ENCODE peak calls at places on chromosome 16, in ten cellular contexts. L is bronchial epithelial cell; J is BE2C; B is Panc1; V is cardiac fibroblast; F is right cardiac atrium; E is HCT116; N is epithelial cell of esophagus; I is choroid plexus epithelial cell; Q is CD8-positive, alpha-beta T cell. T is an unnamed sample.

GRCh38 chr16:48620445-48620844 is 10.5 kb upstream of the N4BP1 start:
- DNase-seq in L (no peak), J (no peak), B (no peak), V (no peak), F (no peak), E (no peak), N (no peak), I (no peak), Q (no peak), T (no peak)

GRCh38 chr16:58614212-58614611 is 15.4 kb downstream of the CNOT1 start:
- DNase-seq in L (no peak), J (no peak), B (no peak), V (peak), F (no peak), E (no peak), N (peak), I (peak), Q (no peak), T (no peak)

GRCh38 chr16:84086996-84087395 is 29.7 kb downstream of the MBTPS1 start:
- DNase-seq in L (no peak), J (no peak), B (no peak), V (no peak), F (no peak), E (no peak), N (no peak), I (no peak), Q (no peak), T (no peak)

GRCh38 chr16:68779891-68780290 is 42.8 kb downstream of the CDH1 start:
- DNase-seq in L (no peak), J (no peak), B (no peak), V (no peak), F (no peak), E (no peak), N (no peak), I (no peak), Q (no peak), T (no peak)

GRCh38 chr16:31862761-31863160 is 10.8 kb upstream of the ZNF267 start:
- DNase-seq in L (no peak), J (no peak), B (no peak), V (no peak), F (no peak), E (no peak), N (no peak), I (no peak), Q (no peak), T (no peak)

GRCh38 chr16:561957-562938 is 2.1 kb downstream of the PRR35 start:
- DNase-seq in L (no peak), J (no peak), B (no peak), V (no peak), F (no peak), E (no peak), N (no peak), I (no peak), Q (no peak), T (no peak)

GRCh38 chr16:58678269-58678668 is 6.3 kb downstream of the SLC38A7 start:
- DNase-seq in L (no peak), J (no peak), B (no peak), V (no peak), F (no peak), E (no peak), N (no peak), I (no peak), Q (no peak), T (no peak)

GRCh38 chr16:19179890-19180490 is 11.9 kb downstream of the SYT17 start:
- DNase-seq in L (peak), J (peak), B (peak), V (peak), F (peak), E (peak), N (peak), I (peak), Q (no peak), T (no peak)

GRCh38 chr16:66740533-66740932 is 10.9 kb downstream of the DYNC1LI2 start:
- DNase-seq in L (peak), J (no peak), B (no peak), V (peak), F (peak), E (no peak), N (peak), I (peak), Q (no peak), T (no peak)

GRCh38 chr16:50253511-50253903 is 12.8 kb upstream of the ADCY7 start:
- DNase-seq in L (no peak), J (no peak), B (no peak), V (no peak), F (no peak), E (no peak), N (no peak), I (no peak), Q (no peak), T (no peak)

GRCh38 chr16:84885024-84885910 is 65.5 kb downstream of the CRISPLD2 start:
- DNase-seq in L (no peak), J (no peak), B (no peak), V (peak), F (peak), E (no peak), N (peak), I (peak), Q (no peak), T (no peak)

GRCh38 chr16:72947379-72948237 is 100.3 kb downstream of the ZFHX3 start:
- DNase-seq in L (no peak), J (peak), B (no peak), V (no peak), F (peak), E (no peak), N (no peak), I (no peak), Q (no peak), T (no peak)

GRCh38 chr16:88337021-88337420 is 45.7 kb upstream of the ZNF469 start:
- DNase-seq in L (no peak), J (no peak), B (no peak), V (no peak), F (no peak), E (no peak), N (no peak), I (peak), Q (no peak), T (no peak)

GRCh38 chr16:17412221-17412620 is 58.5 kb downstream of the XYLT1 start:
- DNase-seq in L (no peak), J (no peak), B (no peak), V (peak), F (no peak), E (no peak), N (no peak), I (peak), Q (no peak), T (no peak)

GRCh38 chr16:56311208-56312027 is 113.9 kb downstream of the AMFR start:
- DNase-seq in L (no peak), J (peak), B (no peak), V (no peak), F (no peak), E (no peak), N (no peak), I (no peak), Q (no peak), T (no peak)

GRCh38 chr16:87583453-87584131 is 18.7 kb upstream of the JPH3 start:
- DNase-seq in L (no peak), J (no peak), B (no peak), V (peak), F (no peak), E (no peak), N (no peak), I (peak), Q (no peak), T (no peak)

GRCh38 chr16:51849715-51850114 is 697.2 kb downstream of the TOX3 start:
- DNase-seq in L (no peak), J (no peak), B (no peak), V (no peak), F (no peak), E (no peak), N (no peak), I (no peak), Q (no peak), T (no peak)

GRCh38 chr16:17970366-17970765 is 366.2 kb downstream of the NPIPA8 start:
- DNase-seq in L (no peak), J (no peak), B (no peak), V (no peak), F (no peak), E (no peak), N (no peak), I (no peak), Q (no peak), T (no peak)

GRCh38 chr16:86619263-86619935 is 41.0 kb downstream of the FOXL1 start:
- DNase-seq in L (no peak), J (no peak), B (peak), V (no peak), F (no peak), E (no peak), N (no peak), I (no peak), Q (no peak), T (no peak)

GRCh38 chr16:19907161-19907992 is 22.7 kb upstream of the GPRC5B start:
- DNase-seq in L (peak), J (peak), B (peak), V (peak), F (peak), E (peak), N (peak), I (peak), Q (peak), T (no peak)

GRCh38 chr16:1171001-1171400 is 18.1 kb downstream of the CACNA1H start:
- DNase-seq in L (no peak), J (no peak), B (no peak), V (no peak), F (no peak), E (no peak), N (no peak), I (no peak), Q (no peak), T (no peak)

GRCh38 chr16:11586375-11586855 is 304 bp downstream of the LITAF start:
- DNase-seq in L (no peak), J (no peak), B (no peak), V (no peak), F (no peak), E (no peak), N (no peak), I (no peak), Q (no peak), T (no peak)

GRCh38 chr16:7025616-7026190 is 306.9 kb upstream of the RBFOX1 start:
- DNase-seq in L (peak), J (peak), B (peak), V (no peak), F (peak), E (no peak), N (peak), I (peak), Q (no peak), T (no peak)

GRCh38 chr16:84260766-84261165 is 21.0 kb upstream of the KCNG4 start:
- DNase-seq in L (no peak), J (no peak), B (no peak), V (no peak), F (no peak), E (no peak), N (no peak), I (no peak), Q (no peak), T (no peak)

GRCh38 chr16:74468807-74469511 is 47.7 kb upstream of the CLEC18B start:
- DNase-seq in L (no peak), J (no peak), B (no peak), V (no peak), F (no peak), E (no peak), N (no peak), I (peak), Q (no peak), T (no peak)

GRCh38 chr16:55502801-55503366 is 6.0 kb upstream of the LPCAT2 start:
- DNase-seq in L (no peak), J (peak), B (no peak), V (peak), F (peak), E (peak), N (no peak), I (peak), Q (no peak), T (no peak)

GRCh38 chr16:8675183-8676159 is 1.1 kb downstream of the ABAT start:
- DNase-seq in L (peak), J (peak), B (no peak), V (no peak), F (no peak), E (no peak), N (peak), I (peak), Q (peak), T (no peak)

GRCh38 chr16:23464196-23464595 is 11.2 kb upstream of the COG7 start:
- DNase-seq in L (no peak), J (no peak), B (no peak), V (no peak), F (no peak), E (no peak), N (no peak), I (no peak), Q (no peak), T (no peak)

GRCh38 chr16:65889533-65889966 is 476.9 kb upstream of the CDH5 start:
- DNase-seq in L (peak), J (no peak), B (no peak), V (peak), F (no peak), E (no peak), N (peak), I (peak), Q (no peak), T (no peak)

GRCh38 chr16:85166699-85167588 is 54.7 kb upstream of the CIBAR2 start:
- DNase-seq in L (peak), J (no peak), B (no peak), V (no peak), F (no peak), E (no peak), N (peak), I (no peak), Q (no peak), T (no peak)

GRCh38 chr16:2512920-2513404 is 790 bp upstream of the ATP6V0C start:
- DNase-seq in L (no peak), J (no peak), B (no peak), V (no peak), F (no peak), E (no peak), N (no peak), I (no peak), Q (no peak), T (no peak)

GRCh38 chr16:47965439-47965838 is 190.4 kb downstream of the ABCC12 start:
- DNase-seq in L (peak), J (no peak), B (no peak), V (no peak), F (no peak), E (no peak), N (peak), I (peak), Q (no peak), T (no peak)

GRCh38 chr16:81140930-81141780 is 45.0 kb upstream of the GCSH start:
- DNase-seq in L (no peak), J (no peak), B (no peak), V (no peak), F (no peak), E (peak), N (peak), I (peak), Q (no peak), T (no peak)

GRCh38 chr16:15829460-15829859 is 27.4 kb downstream of the MYH11 start:
- DNase-seq in L (no peak), J (no peak), B (no peak), V (peak), F (peak), E (no peak), N (no peak), I (peak), Q (no peak), T (no peak)

GRCh38 chr16:49835116-49835880 is 20.6 kb downstream of the ZNF423 start:
- DNase-seq in L (no peak), J (peak), B (no peak), V (peak), F (peak), E (no peak), N (no peak), I (no peak), Q (no peak), T (no peak)

GRCh38 chr16:84673203-84673535 is 24.9 kb downstream of the KLHL36 start:
- DNase-seq in L (peak), J (no peak), B (no peak), V (no peak), F (no peak), E (no peak), N (peak), I (peak), Q (no peak), T (no peak)

GRCh38 chr16:67394271-67395104 is 1.2 kb upstream of the TPPP3 start:
- DNase-seq in L (no peak), J (no peak), B (no peak), V (no peak), F (peak), E (no peak), N (no peak), I (no peak), Q (no peak), T (no peak)

GRCh38 chr16:48318630-48319029 is 66.6 kb downstream of the SIAH1 start:
- DNase-seq in L (no peak), J (no peak), B (no peak), V (peak), F (no peak), E (no peak), N (no peak), I (peak), Q (peak), T (no peak)

GRCh38 chr16:27700596-27700995 is 150.7 kb downstream of the KATNIP start:
- DNase-seq in L (no peak), J (no peak), B (no peak), V (no peak), F (no peak), E (no peak), N (no peak), I (no peak), Q (no peak), T (no peak)

GRCh38 chr16:27695161-27695560 is 145.2 kb downstream of the KATNIP start:
- DNase-seq in L (no peak), J (no peak), B (no peak), V (no peak), F (no peak), E (no peak), N (no peak), I (no peak), Q (no peak), T (no peak)

GRCh38 chr16:27699540-27699939 is 149.6 kb downstream of the KATNIP start:
- DNase-seq in L (no peak), J (no peak), B (no peak), V (no peak), F (no peak), E (no peak), N (no peak), I (no peak), Q (no peak), T (no peak)

GRCh38 chr16:27698746-27699145 is 148.8 kb downstream of the KATNIP start:
- DNase-seq in L (no peak), J (no peak), B (no peak), V (no peak), F (no peak), E (no peak), N (no peak), I (no peak), Q (no peak), T (no peak)

DNA sequence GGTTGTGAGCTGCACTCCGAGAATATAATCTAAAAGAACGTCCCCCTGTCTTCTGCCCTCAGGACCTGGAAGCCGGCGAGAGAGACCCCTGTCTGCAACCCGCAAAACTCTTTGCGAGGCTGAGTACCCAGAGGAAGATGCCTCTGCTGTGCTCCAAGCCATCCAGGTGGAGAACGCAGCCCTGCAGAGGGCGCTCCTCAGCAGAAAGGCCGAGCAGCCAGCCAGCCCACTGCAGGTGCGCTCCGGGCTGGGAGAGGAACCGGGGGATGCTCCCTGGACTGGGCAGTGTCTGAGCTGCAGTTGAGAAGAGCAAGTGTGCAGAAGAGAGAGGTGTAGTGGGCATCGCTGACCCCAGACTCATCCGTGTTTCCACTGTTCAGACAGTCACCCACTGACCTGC is 148.3 kb downstream of the KATNIP start:
- DNase-seq in L (no peak), J (peak), B (no peak), V (no peak), F (no peak), E (no peak), N (no peak), I (peak), Q (no peak), T (no peak)
- H3K4me3 ChIP-seq in L (no peak), J (no peak), B (no peak), V (no peak), F (no peak), E (no peak), N (no peak), I (no peak), Q (no peak), T (no peak)

DNA sequence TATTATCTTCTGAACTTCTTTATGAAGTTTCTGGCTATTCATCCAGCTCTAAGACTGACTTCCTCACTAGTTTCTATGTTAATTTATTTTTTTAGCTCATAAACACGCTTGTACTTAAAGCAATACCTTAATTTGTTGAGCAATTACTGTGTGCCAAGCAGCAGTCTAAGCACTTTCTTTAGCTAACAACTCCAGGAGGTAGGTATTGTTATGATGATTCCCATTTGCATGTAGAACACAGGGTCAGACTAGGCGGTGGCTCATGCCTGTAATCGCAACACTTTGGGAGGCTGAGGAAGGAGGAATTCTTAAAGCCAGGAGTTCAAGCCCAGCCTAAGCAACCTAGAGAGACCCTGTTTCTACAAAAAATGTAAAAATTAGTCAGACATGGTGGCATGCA is 19.8 kb downstream of the DNAH3 start:
- DNase-seq in L (no peak), J (no peak), B (no peak), V (no peak), F (no peak), E (no peak), N (no peak), I (no peak), Q (no peak), T (no peak)
- H3K4me3 ChIP-seq in L (no peak), J (no peak), B (no peak), V (no peak), F (no peak), E (no peak), N (no peak), I (no peak), Q (no peak), T (no peak)

GRCh38 chr16:30009990-30010816 is 624 bp downstream of the DOC2A start:
- DNase-seq in L (no peak), J (no peak), B (no peak), V (no peak), F (no peak), E (no peak), N (no peak), I (no peak), Q (no peak), T (no peak)
- H3K4me3 ChIP-seq in L (no peak), J (peak), B (peak), V (no peak), F (no peak), E (no peak), N (no peak), I (no peak), Q (peak), T (peak)

DNA sequence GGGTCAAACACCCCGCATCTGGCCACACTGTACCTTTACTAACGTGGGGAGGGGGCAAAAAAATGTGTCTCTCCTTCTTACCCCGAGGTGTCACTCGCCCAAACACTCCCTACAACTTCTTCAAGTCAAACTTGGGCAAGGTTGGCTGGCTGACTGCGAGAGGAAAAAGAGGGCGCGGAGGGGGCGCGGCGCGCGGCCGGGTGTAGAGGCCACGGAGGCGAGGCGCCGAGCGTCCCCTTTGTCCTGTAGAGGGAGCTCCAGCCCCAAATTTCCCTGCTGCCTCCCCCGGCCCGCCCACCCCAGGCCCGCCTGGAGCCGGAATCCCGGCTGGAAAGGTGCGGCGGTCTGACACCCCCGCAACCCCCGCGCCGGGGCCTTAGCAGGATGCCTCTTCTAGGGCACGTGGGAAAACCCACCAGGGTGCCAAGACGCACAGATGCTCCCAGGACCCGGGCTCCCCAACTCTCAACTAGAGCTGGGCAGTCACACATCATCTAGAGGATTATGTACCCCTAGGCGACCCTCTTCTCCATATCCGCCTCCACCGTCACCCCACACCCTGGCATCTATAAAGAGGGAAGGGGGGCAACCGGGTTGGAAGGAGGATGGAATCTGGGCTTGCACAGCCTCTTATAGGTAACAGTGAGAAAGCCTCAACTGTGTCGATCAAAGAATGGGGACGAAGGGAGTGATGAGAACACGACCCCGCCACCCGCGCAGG is 4.2 kb downstream of the IRX3 start:
- DNase-seq in L (no peak), J (peak), B (no peak), V (peak), F (peak), E (peak), N (peak), I (peak), Q (no peak), T (no peak)
- H3K4me3 ChIP-seq in L (peak), J (no peak), B (no peak), V (no peak), F (no peak), E (no peak), N (no peak), I (no peak), Q (no peak), T (no peak)

GRCh38 chr16:61820820-61821219 is 215.4 kb downstream of the CDH8 start:
- DNase-seq in L (no peak), J (no peak), B (no peak), V (no peak), F (no peak), E (no peak), N (no peak), I (no peak), Q (no peak), T (no peak)
- H3K4me3 ChIP-seq in L (no peak), J (no peak), B (no peak), V (no peak), F (no peak), E (no peak), N (no peak), I (no peak), Q (no peak), T (no peak)

T was measured in esophagus squamous epithelium.